ENCODE peak calls at places on chromosome 4, in five cellular contexts. F, E, J, W and N are unnamed samples.

GRCh38 chr4:17884063-17884462 is 73.3 kb downstream of the NCAPG start:
- DNase-seq in F (no peak), E (no peak), J (no peak), W (no peak), N (no peak)

GRCh38 chr4:108372678-108373077 is 203.9 kb upstream of the LEF1 start:
- DNase-seq in F (no peak), E (no peak), J (no peak), W (peak; percentile 39), N (no peak)

GRCh38 chr4:151950993-151951726 is 190.4 kb upstream of the GATB start:
- DNase-seq in F (no peak), E (no peak), J (no peak), W (no peak), N (no peak)

GRCh38 chr4:6417516-6417915 is 54.9 kb downstream of the PPP2R2C start:
- DNase-seq in F (no peak), E (no peak), J (no peak), W (no peak), N (no peak)

GRCh38 chr4:113106076-113106475 is 56.6 kb downstream of the ANK2 start:
- DNase-seq in F (no peak), E (no peak), J (no peak), W (no peak), N (no peak)

GRCh38 chr4:44558206-44558605 is 93.2 kb downstream of the YIPF7 start:
- DNase-seq in F (no peak), E (no peak), J (no peak), W (no peak), N (no peak)

GRCh38 chr4:145177906-145178538 is 2.4 kb downstream of the OTUD4 start:
- DNase-seq in F (no peak), E (no peak), J (no peak), W (no peak), N (no peak)

GRCh38 chr4:125522588-125522987 is 207.8 kb downstream of the FAT4 start:
- DNase-seq in F (peak; percentile 24), E (no peak), J (no peak), W (no peak), N (no peak)

GRCh38 chr4:154332681-154333421 is 158.7 kb downstream of the DCHS2 start:
- DNase-seq in F (peak; percentile 77), E (peak; percentile 37), J (peak; percentile 10), W (peak; percentile 66), N (no peak)

GRCh38 chr4:7067523-7068278 is at the start of gene GRPEL1:
- DNase-seq in F (peak; percentile 92), E (peak; percentile 99), J (peak; percentile 100), W (peak; percentile 100), N (peak; percentile 100)

GRCh38 chr4:38489924-38490639 is 173.9 kb upstream of the KLF3 start:
- DNase-seq in F (no peak), E (peak; percentile 49), J (no peak), W (peak; percentile 10), N (no peak)

GRCh38 chr4:87092389-87093141 is 127.9 kb downstream of the KLHL8 start:
- DNase-seq in F (no peak), E (peak; percentile 66), J (no peak), W (no peak), N (peak; percentile 73)